ENCODE peak calls at places on chromosomes 1 and 21, in five cellular contexts. A is colonic mucosa, G is neuronal stem cell, W is left lung, I is right cardiac atrium. M is an unnamed sample. For H3K4me1 and H3K9me3, the result is how much of the 10 kb centered on the place peaks cover.

GRCh38 chr1:41751804-41752513 is 166.8 kb downstream of the HIVEP3 start:
- DNase-seq in I (peak), A (no peak), G (no peak), W (no peak), M (peak)

GRCh38 chr21:25859264-25859931 is 124.6 kb downstream of the GABPA start:
- DNase-seq in A (no peak), G (no peak), I (no peak), W (no peak), M (no peak)

GRCh38 chr1:6956488-6957159 is 171.4 kb downstream of the CAMTA1 start:
- DNase-seq in A (no peak), W (no peak), I (no peak), G (no peak), M (peak)

GRCh38 chr1:230459463-230459862 is 33.3 kb upstream of the PGBD5 start:
- DNase-seq in A (no peak), W (no peak), I (no peak), G (peak), M (no peak)

GRCh38 chr1:7252411-7253117 is 467.3 kb downstream of the CAMTA1 start:
- DNase-seq in A (peak), W (no peak), I (no peak), G (no peak), M (no peak)

GRCh38 chr1:225631041-225631663 is 21.8 kb downstream of the ENAH start:
- DNase-seq in W (no peak), I (peak), A (no peak), G (no peak), M (no peak)

GRCh38 chr1:204633665-204634064 is 51.9 kb downstream of the LRRN2 start:
- DNase-seq in I (peak), A (peak), G (no peak), W (no peak), M (no peak)

GRCh38 chr1:108117908-108118902 is 81.9 kb downstream of the SLC25A24 start:
- DNase-seq in G (no peak), A (no peak), W (no peak), I (no peak), M (peak)

GRCh38 chr1:87511449-87511848 is 182.8 kb downstream of the LMO4 start:
- DNase-seq in I (no peak), G (no peak), W (no peak), A (no peak), M (no peak)

GRCh38 chr1:244340396-244340795 is 111.3 kb downstream of the ADSS2 start:
- DNase-seq in G (no peak), I (no peak), A (no peak), W (no peak), M (no peak)

GRCh38 chr1:10980841-10981727 is 31.4 kb upstream of the TARDBP start:
- DNase-seq in I (peak), G (peak), W (no peak), A (no peak), M (no peak)

GRCh38 chr1:203807211-203807610 is 11.8 kb downstream of the ZBED6 start:
- DNase-seq in A (no peak), I (no peak), G (no peak), W (no peak), M (no peak)

GRCh38 chr21:14116080-14116481 is 94.7 kb downstream of the LIPI start:
- DNase-seq in A (no peak), W (no peak), G (no peak), I (no peak), M (no peak)

GRCh38 chr1:201074018-201074417 is 38.2 kb downstream of the CACNA1S start:
- DNase-seq in I (no peak), A (no peak), G (no peak), W (no peak), M (peak)

GRCh38 chr21:42146821-42147220 is 72.1 kb upstream of the ABCG1 start:
- DNase-seq in W (peak), G (no peak), A (no peak), I (peak), M (no peak)

GRCh38 chr1:24369199-24369598 is 44.4 kb downstream of the STPG1 start:
- DNase-seq in G (no peak), A (no peak), W (no peak), I (no peak), M (peak)

GRCh38 chr1:161511018-161511755 is 5.9 kb downstream of the FCGR2A start:
- DNase-seq in W (peak), G (no peak), A (no peak), I (peak), M (no peak)

GRCh38 chr1:164141717-164142268 is 417.2 kb upstream of the PBX1 start:
- DNase-seq in A (no peak), G (no peak), W (no peak), I (no peak), M (no peak)
- H3K4me3 ChIP-seq in A (no peak), G (no peak), W (no peak), I (no peak), M (no peak)

GRCh38 chr1:154974086-154974807 is at the start of gene CKS1B:
- DNase-seq in A (peak), W (peak), I (peak), G (peak), M (peak)
- H3K4me1 ChIP-seq in A (under half), W (half or more), I (under half), G (under half), M (under half)

GRCh38 chr1:237999426-238000052 is 108.8 kb upstream of the ZP4 start:
- DNase-seq in W (no peak), G (no peak), A (no peak), I (no peak), M (no peak)
- H3K9me3 ChIP-seq in W (under half), G (under half), A (under half), I (under half), M (under half)

GRCh38 chr1:55052221-55053142 is 13.1 kb downstream of the PCSK9 start:
- DNase-seq in W (no peak), A (no peak), G (no peak), I (no peak), M (peak)

GRCh38 chr1:55050283-55050682 is 10.9 kb downstream of the PCSK9 start:
- DNase-seq in I (no peak), G (no peak), W (no peak), A (no peak), M (no peak)

GRCh38 chr1:55049914-55050278 is 10.5 kb downstream of the PCSK9 start:
- DNase-seq in A (no peak), G (no peak), W (no peak), I (peak), M (peak)

GRCh38 chr1:55051169-55051568 is 11.8 kb downstream of the PCSK9 start:
- DNase-seq in G (no peak), A (no peak), W (no peak), I (no peak), M (no peak)

DNA sequence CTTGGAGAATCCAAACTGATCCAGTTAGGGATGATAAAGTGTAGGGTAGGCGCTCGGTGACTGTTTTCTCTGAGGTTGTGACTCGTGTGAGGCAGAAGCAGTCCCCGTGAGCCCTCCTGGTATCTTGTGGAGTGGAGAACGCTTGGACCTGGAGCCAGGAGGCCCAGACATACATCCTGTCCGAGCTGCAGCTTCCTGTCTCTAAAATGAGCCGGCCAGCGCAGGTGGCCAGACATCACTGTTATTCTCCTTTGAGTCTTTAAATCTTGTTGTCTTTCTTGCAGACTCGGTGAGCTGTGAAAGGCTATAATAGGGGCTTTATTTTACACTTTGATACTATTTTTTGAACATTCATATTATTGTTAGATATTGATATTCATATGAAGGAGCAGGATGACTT is 12.3 kb downstream of the PCSK9 start:
- DNase-seq in W (no peak), G (no peak), A (no peak), I (no peak), M (no peak)
- H3K4me3 ChIP-seq in W (no peak), G (no peak), A (no peak), I (no peak), M (no peak)

DNA sequence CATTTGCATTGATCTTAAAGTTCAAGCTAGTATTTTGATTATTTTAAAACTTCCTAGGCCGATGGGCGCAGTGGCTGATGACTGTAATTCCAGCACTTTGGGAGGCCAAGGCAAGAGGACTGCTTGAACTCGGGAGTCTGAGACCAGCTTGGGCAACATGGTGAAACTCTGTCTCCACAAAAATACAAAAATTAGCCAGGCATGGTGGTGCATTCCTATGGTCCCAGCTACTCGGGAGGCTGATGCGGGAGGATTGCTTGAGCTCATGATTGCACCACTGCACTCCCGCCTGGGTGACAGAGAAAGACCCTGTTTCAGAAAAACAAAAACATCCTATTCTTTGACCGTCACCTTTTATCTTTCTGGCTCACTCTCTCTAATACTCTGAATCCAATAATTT is 30.0 kb downstream of the MFSD2A start:
- DNase-seq in I (no peak), G (no peak), W (no peak), A (no peak), M (no peak)
- H3K4me1 ChIP-seq in I (under half), G (under half), W (under half), A (under half), M (under half)

GRCh38 chr1:23366598-23366997 is 3.0 kb downstream of the ZNF436 start:
- DNase-seq in G (no peak), I (no peak), A (no peak), W (no peak), M (no peak)
- H3K9me3 ChIP-seq in G (half or more), I (under half), A (under half), W (under half), M (under half)

DNA sequence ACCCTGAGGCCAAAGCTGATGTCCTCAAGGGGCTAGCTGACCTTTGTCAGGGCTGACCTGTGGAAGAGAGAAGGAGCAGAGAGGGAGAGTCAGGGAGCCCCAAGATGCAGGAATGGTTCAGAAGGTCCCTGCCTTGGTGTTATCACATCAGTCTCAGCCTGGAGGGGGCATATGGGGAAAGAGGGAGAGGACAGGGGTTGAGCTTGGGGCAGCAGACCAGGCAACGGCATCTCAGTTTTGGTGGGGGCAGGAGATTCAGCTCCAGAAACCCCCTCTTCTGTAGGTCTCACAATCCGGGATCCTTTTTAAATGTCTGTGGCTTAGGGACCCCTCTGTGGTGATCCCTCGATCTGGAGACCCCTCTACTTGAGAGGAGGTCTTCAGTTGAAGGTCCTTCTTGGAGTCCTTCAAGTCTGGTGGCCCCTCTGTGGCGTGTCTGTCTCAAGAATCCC is 802 bp downstream of the S100A13 start:
- DNase-seq in W (peak), A (no peak), G (no peak), I (no peak), M (peak)
- H3K4me3 ChIP-seq in W (peak), A (peak), G (peak), I (peak), M (peak)